ENCODE peak calls at places on chromosomes 6 and 20, in ten cellular contexts. F, G, U, J, K, D, R, S, W and V are unnamed samples.

GRCh38 chr6:142459267-142459666 is 157.5 kb downstream of the ADGRG6 start:
- DNase-seq in F (peak; percentile 17), G (no peak), U (peak; percentile 66), J (no peak), K (no peak), D (peak; percentile 27), R (no peak), S (no peak), W (no peak), V (no peak)

GRCh38 chr6:33000053-33000452 is 9.3 kb downstream of the HLA-DOA start:
- DNase-seq in F (no peak), G (no peak), U (no peak), J (peak; percentile 1), K (no peak), D (no peak), R (no peak), S (no peak), W (no peak), V (peak; percentile 8)

GRCh38 chr6:166861961-166862286 is 94.4 kb downstream of the RNASET2 start:
- DNase-seq in F (no peak), G (no peak), U (no peak), J (no peak), K (no peak), D (no peak), R (no peak), S (no peak), W (no peak), V (no peak)

GRCh38 chr20:64080013-64080812 is at the start of gene OPRL1:
- DNase-seq in F (no peak), G (no peak), U (no peak), J (no peak), K (no peak), D (no peak), R (no peak), S (peak; percentile 46), W (no peak), V (peak; percentile 42)

GRCh38 chr20:25547063-25547462 is 38.3 kb downstream of the NINL start:
- DNase-seq in F (no peak), G (no peak), U (no peak), J (no peak), K (no peak), D (no peak), R (no peak), S (no peak), W (no peak), V (no peak)

GRCh38 chr6:145887969-145888368 is 73.4 kb upstream of the FBXO30 start:
- DNase-seq in F (peak; percentile 8), G (no peak), U (peak; percentile 42), J (no peak), K (no peak), D (peak; percentile 39), R (no peak), S (no peak), W (no peak), V (no peak)

GRCh38 chr6:32117461-32117860 is 8.3 kb upstream of the TNXB start:
- DNase-seq in F (no peak), G (no peak), U (no peak), J (no peak), K (no peak), D (no peak), R (no peak), S (no peak), W (no peak), V (no peak)

GRCh38 chr20:11018668-11019170 is 344.9 kb upstream of the JAG1 start:
- DNase-seq in F (no peak), G (no peak), U (no peak), J (no peak), K (no peak), D (no peak), R (no peak), S (no peak), W (no peak), V (no peak)

GRCh38 chr6:150271501-150272263 is 97.1 kb upstream of the IYD start:
- DNase-seq in F (no peak), G (no peak), U (no peak), J (no peak), K (no peak), D (no peak), R (no peak), S (no peak), W (no peak), V (no peak)

GRCh38 chr6:119147101-119148053 is 68.9 kb upstream of the FAM184A start:
- DNase-seq in F (peak; percentile 89), G (peak; percentile 89), U (peak; percentile 98), J (no peak), K (no peak), D (peak; percentile 97), R (no peak), S (no peak), W (no peak), V (peak; percentile 86)

GRCh38 chr6:52306972-52307849 is 22.7 kb upstream of the MCM3 start:
- DNase-seq in F (no peak), G (no peak), U (no peak), J (no peak), K (no peak), D (no peak), R (no peak), S (no peak), W (no peak), V (no peak)

GRCh38 chr6:133697666-133698065 is 191.2 kb upstream of the TCF21 start:
- DNase-seq in F (peak; percentile 26), G (no peak), U (peak; percentile 16), J (no peak), K (no peak), D (no peak), R (no peak), S (no peak), W (no peak), V (no peak)

GRCh38 chr6:132261354-132261753 is 139.9 kb downstream of the MOXD1 start:
- DNase-seq in F (no peak), G (no peak), U (peak; percentile 12), J (no peak), K (no peak), D (no peak), R (no peak), S (no peak), W (no peak), V (no peak)

GRCh38 chr6:158703840-158704822 is 54.3 kb downstream of the SYTL3 start:
- DNase-seq in F (peak; percentile 95), G (peak; percentile 75), U (peak; percentile 28), J (peak; percentile 53), K (peak; percentile 35), D (peak; percentile 66), R (peak; percentile 90), S (peak; percentile 66), W (peak; percentile 20), V (peak; percentile 73)